ENCODE peak calls at places on chromosome 4, in eight cellular contexts. I is HFF-Myc, R is upper lobe of right lung, L is progenitor cell of endocrine pancreas, B is fibroblast of pulmonary artery, W is HL-60, H is astrocyte of the spinal cord, Q is kidney. Z is an unnamed sample.

GRCh38 chr4:163331629-163332360 is 601 bp downstream of the NPY1R start:
- DNase-seq in I (no peak), R (peak; percentile 66), L (peak; percentile 38), B (peak; percentile 28), W (no peak), H (peak; percentile 32), Q (peak; percentile 82), Z (no peak)

GRCh38 chr4:176583278-176583677 is 209.4 kb downstream of the VEGFC start:
- DNase-seq in I (no peak), R (no peak), L (no peak), B (no peak), W (no peak), H (no peak), Q (no peak), Z (no peak)

GRCh38 chr4:164748375-164748774 is 5.6 kb upstream of the SMIM31 start:
- DNase-seq in I (no peak), R (no peak), L (no peak), B (peak; percentile 49), W (no peak), H (peak; percentile 28), Q (no peak), Z (no peak)

GRCh38 chr4:26458104-26458503 is 32.2 kb downstream of the CCKAR start:
- DNase-seq in I (no peak), R (no peak), L (no peak), B (no peak), W (peak; percentile 66), H (peak; percentile 84), Q (no peak), Z (no peak)

GRCh38 chr4:71186566-71187398 is 152.0 kb upstream of the SLC4A4 start:
- DNase-seq in I (no peak), R (peak; percentile 84), L (peak; percentile 57), B (no peak), W (no peak), H (peak; percentile 61), Q (peak; percentile 67), Z (no peak)

GRCh38 chr4:88745581-88746163 is 48.0 kb upstream of the NAP1L5 start:
- DNase-seq in I (no peak), R (no peak), L (no peak), B (no peak), W (no peak), H (no peak), Q (no peak), Z (no peak)

GRCh38 chr4:70948665-70949284 is 44.7 kb upstream of the DCK start:
- DNase-seq in I (no peak), R (no peak), L (no peak), B (no peak), W (peak; percentile 30), H (no peak), Q (no peak), Z (no peak)

GRCh38 chr4:125049711-125050110 is 265.0 kb upstream of the FAT4 start:
- DNase-seq in I (no peak), R (no peak), L (no peak), B (peak; percentile 68), W (no peak), H (no peak), Q (no peak), Z (no peak)

GRCh38 chr4:131052646-131053045 is 1956.7 kb downstream of the C4orf33 start:
- DNase-seq in I (no peak), R (no peak), L (no peak), B (no peak), W (no peak), H (no peak), Q (no peak), Z (no peak)

GRCh38 chr4:149993030-149993429 is 85.2 kb upstream of the DCLK2 start:
- DNase-seq in I (no peak), R (no peak), L (no peak), B (no peak), W (no peak), H (peak; percentile 61), Q (no peak), Z (no peak)

GRCh38 chr4:15659768-15660394 is 4.7 kb upstream of the FBXL5 start:
- DNase-seq in I (no peak), R (no peak), L (no peak), B (peak; percentile 91), W (peak; percentile 93), H (no peak), Q (no peak), Z (peak; percentile 81)

GRCh38 chr4:146442801-146443200 is 78.9 kb downstream of the SLC10A7 start:
- DNase-seq in I (peak; percentile 5), R (no peak), L (no peak), B (peak; percentile 49), W (no peak), H (peak; percentile 38), Q (no peak), Z (no peak)

GRCh38 chr4:76751612-76752343 is 146.2 kb downstream of the SOWAHB start:
- DNase-seq in I (no peak), R (no peak), L (no peak), B (no peak), W (no peak), H (no peak), Q (no peak), Z (no peak)

GRCh38 chr4:77360451-77360850 is 203.4 kb downstream of the CCNG2 start:
- DNase-seq in I (no peak), R (no peak), L (no peak), B (no peak), W (no peak), H (no peak), Q (no peak), Z (no peak)

GRCh38 chr4:26145212-26145611 is 175.6 kb upstream of the RBPJ start:
- DNase-seq in I (no peak), R (no peak), L (no peak), B (no peak), W (no peak), H (no peak), Q (no peak), Z (no peak)

GRCh38 chr4:90660672-90661071 is 533.5 kb downstream of the CCSER1 start:
- DNase-seq in I (no peak), R (no peak), L (no peak), B (no peak), W (no peak), H (no peak), Q (no peak), Z (no peak)

GRCh38 chr4:25113915-25114904 is 46.0 kb downstream of the SEPSECS start:
- DNase-seq in I (no peak), R (no peak), L (no peak), B (peak; percentile 64), W (no peak), H (peak; percentile 64), Q (no peak), Z (no peak)

GRCh38 chr4:76997454-76997853 is 47.9 kb downstream of the SEPTIN11 start:
- DNase-seq in I (no peak), R (no peak), L (no peak), B (no peak), W (no peak), H (no peak), Q (no peak), Z (no peak)

GRCh38 chr4:2940267-2941137 is 22.7 kb downstream of the NOP14 start:
- DNase-seq in I (no peak), R (no peak), L (peak; percentile 8), B (no peak), W (no peak), H (no peak), Q (no peak), Z (no peak)

GRCh38 chr4:153232768-153233167 is 28.5 kb downstream of the TRIM2 start:
- DNase-seq in I (no peak), R (no peak), L (no peak), B (no peak), W (no peak), H (no peak), Q (no peak), Z (no peak)
- TF ChIP-seq CTCF in I (peak; percentile 30), R (peak; percentile 15), L (peak; percentile 45), B (peak; percentile 19), W (no peak), H (no peak), Q (peak; percentile 18), Z (no peak)

GRCh38 chr4:56106755-56107154 is 158.0 kb downstream of the CEP135 start:
- DNase-seq in I (no peak), R (no peak), L (no peak), B (no peak), W (no peak), H (no peak), Q (no peak), Z (no peak)

GRCh38 chr4:56118055-56118454 is 169.3 kb downstream of the CEP135 start:
- DNase-seq in I (no peak), R (no peak), L (no peak), B (no peak), W (no peak), H (no peak), Q (no peak), Z (no peak)

GRCh38 chr4:56112377-56112776 is 163.6 kb downstream of the CEP135 start:
- DNase-seq in I (no peak), R (no peak), L (no peak), B (no peak), W (no peak), H (no peak), Q (no peak), Z (no peak)
- TF ChIP-seq CTCF in I (no peak), R (no peak), L (peak; percentile 24), B (no peak), W (no peak), H (peak; percentile 11), Q (no peak), Z (no peak)

DNA sequence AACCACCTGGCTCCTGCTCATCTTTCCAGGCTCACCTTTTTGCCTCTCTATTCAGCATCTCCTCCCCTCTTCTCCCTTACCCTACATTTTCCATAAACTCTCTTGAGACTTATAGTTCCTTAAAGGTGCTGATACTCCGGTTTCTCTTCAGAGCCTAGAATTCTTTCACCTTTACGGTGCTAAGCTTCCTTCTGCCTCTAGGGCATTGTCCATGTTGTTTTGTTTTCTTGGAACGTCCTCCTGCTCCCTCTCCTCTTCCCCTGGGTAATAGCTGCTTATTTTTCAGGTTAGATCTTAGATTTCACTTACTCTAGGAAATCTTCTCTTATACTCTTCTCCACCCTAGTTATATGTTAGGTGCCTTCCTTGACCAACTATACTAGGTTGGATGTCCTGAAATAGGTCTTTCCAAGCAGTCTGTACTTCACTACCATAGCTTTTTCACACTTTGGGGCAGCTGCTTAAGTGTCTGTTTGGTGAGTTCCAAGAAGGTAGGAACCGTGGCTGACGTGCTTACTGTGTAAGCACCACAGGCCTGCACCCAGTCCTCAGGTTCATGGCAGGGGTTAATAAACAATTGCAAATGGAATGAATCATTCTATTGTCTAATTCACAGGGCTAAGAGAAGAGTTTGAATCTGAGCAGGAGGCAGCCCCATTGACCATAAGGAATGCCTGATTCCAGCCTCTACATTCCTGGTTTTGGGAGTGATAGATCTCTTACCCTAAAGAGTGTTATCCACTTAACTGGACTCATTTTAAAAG is 227.5 kb downstream of the MGST2 start:
- DNase-seq in I (no peak), R (no peak), L (no peak), B (peak; percentile 71), W (no peak), H (peak; percentile 19), Q (no peak), Z (no peak)
- TF ChIP-seq CTCF in I (no peak), R (no peak), L (no peak), B (peak; percentile 20), W (no peak), H (no peak), Q (no peak), Z (no peak)

DNA sequence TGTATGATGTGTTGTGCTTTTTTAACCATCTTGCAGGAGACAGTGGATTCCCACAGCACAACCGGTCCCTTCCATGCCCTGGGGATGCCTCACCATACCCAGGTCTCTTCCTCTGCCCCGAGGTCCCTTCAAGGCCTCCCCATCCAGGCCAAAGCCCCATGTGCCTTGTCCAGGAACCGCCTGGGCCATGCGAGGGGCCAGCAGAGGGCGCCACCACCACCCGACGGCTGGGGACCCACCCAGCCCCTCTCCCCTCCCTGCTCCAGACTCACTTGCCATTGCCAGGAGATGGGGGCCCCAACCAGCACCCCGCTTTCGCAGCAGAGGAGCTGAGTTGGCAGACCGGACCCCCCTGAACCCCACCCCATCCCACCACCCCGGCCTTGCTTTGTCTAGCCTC is 485.5 kb downstream of the TRAM1L1 start:
- DNase-seq in I (no peak), R (no peak), L (no peak), B (no peak), W (no peak), H (no peak), Q (peak; percentile 65), Z (no peak)
- TF ChIP-seq CTCF in I (no peak), R (no peak), L (no peak), B (no peak), W (no peak), H (no peak), Q (no peak), Z (no peak)

Z was measured in CD14-positive monocyte.